ENCODE peak calls at places on chromosomes 16 and 17, in six cellular contexts. Q is astrocyte; K is IMR-90; R is A549; W is effector memory CD4-positive, alpha-beta T cell; F is CD8-positive, alpha-beta T cell. M is an unnamed sample. For H3K4me1, the result is how much of the 10 kb centered on the place peaks cover.

GRCh38 chr16:58127033-58127556 is 2.1 kb downstream of the CFAP20 start:
- DNase-seq in Q (peak), K (peak), R (peak), W (no peak), F (peak), M (peak)

GRCh38 chr17:28744104-28744801 is 442 bp downstream of the TRAF4 start:
- DNase-seq in Q (no peak), K (peak), R (peak), W (peak), F (peak), M (peak)

GRCh38 chr17:45954914-45955313 is 44.1 kb upstream of the STH start:
- DNase-seq in Q (no peak), K (no peak), R (no peak), W (no peak), F (no peak), M (peak)

GRCh38 chr17:17819561-17819995 is 17.2 kb downstream of the SREBF1 start:
- DNase-seq in Q (peak), K (peak), R (peak), W (peak), F (peak), M (peak)

GRCh38 chr16:53504161-53504663 is 1.2 kb upstream of the AKTIP start:
- DNase-seq in Q (peak), K (peak), R (peak), W (no peak), F (peak), M (peak)

GRCh38 chr17:3990391-3991127 is 26.3 kb upstream of the ATP2A3 start:
- DNase-seq in Q (peak), K (peak), R (no peak), W (no peak), F (no peak), M (peak)

GRCh38 chr17:61444075-61444474 is 8.1 kb upstream of the TBX4 start:
- DNase-seq in Q (no peak), K (no peak), R (no peak), W (no peak), F (no peak), M (no peak)

GRCh38 chr16:69851491-69852240 is 89.5 kb downstream of the WWP2 start:
- DNase-seq in Q (peak), K (peak), R (no peak), W (no peak), F (no peak), M (peak)

GRCh38 chr17:28396635-28397239 is 9.3 kb downstream of the SLC46A1 start:
- DNase-seq in Q (no peak), K (no peak), R (no peak), W (no peak), F (no peak), M (no peak)

GRCh38 chr17:72336804-72337070 is 215.9 kb downstream of the SOX9 start:
- DNase-seq in Q (no peak), K (no peak), R (no peak), W (no peak), F (no peak), M (no peak)

GRCh38 chr17:79992657-79993389 is 42.8 kb downstream of the TBC1D16 start:
- DNase-seq in Q (no peak), K (no peak), R (no peak), W (no peak), F (no peak), M (peak)

GRCh38 chr17:58666858-58667267 is 25.0 kb downstream of the TEX14 start:
- DNase-seq in Q (no peak), K (peak), R (peak), W (no peak), F (peak), M (no peak)

GRCh38 chr17:51572115-51572514 is 311.8 kb downstream of the UTP18 start:
- DNase-seq in Q (no peak), K (no peak), R (no peak), W (no peak), F (no peak), M (peak)

GRCh38 chr17:42337442-42337841 is 49.1 kb downstream of the STAT5A start:
- DNase-seq in Q (peak), K (peak), R (no peak), W (peak), F (peak), M (peak)

GRCh38 chr16:85444879-85445778 is 168.0 kb upstream of the GSE1 start:
- DNase-seq in Q (no peak), K (no peak), R (no peak), W (no peak), F (peak), M (no peak)

GRCh38 chr17:1714488-1714979 is 4.4 kb upstream of the TLCD2 start:
- DNase-seq in Q (peak), K (peak), R (peak), W (no peak), F (no peak), M (peak)

GRCh38 chr17:2087597-2088211 is 32.8 kb downstream of the HIC1 start:
- DNase-seq in Q (peak), K (peak), R (no peak), W (peak), F (peak), M (peak)

GRCh38 chr17:61467416-61468262 is 15.4 kb downstream of the TBX4 start:
- DNase-seq in Q (peak), K (peak), R (peak), W (no peak), F (no peak), M (peak)

GRCh38 chr17:80389011-80389995 is 25.7 kb upstream of the ENDOV start:
- DNase-seq in Q (no peak), K (peak), R (no peak), W (no peak), F (no peak), M (no peak)

GRCh38 chr16:68229431-68230175 is 6.3 kb downstream of the ESRP2 start:
- DNase-seq in Q (peak), K (peak), R (peak), W (no peak), F (no peak), M (peak)

GRCh38 chr17:29710891-29711418 is 88.2 kb upstream of the CORO6 start:
- DNase-seq in Q (peak), K (peak), R (peak), W (no peak), F (no peak), M (peak)

GRCh38 chr16:84391151-84391873 is 23.0 kb downstream of the ATP2C2 start:
- DNase-seq in Q (peak), K (peak), R (no peak), W (no peak), F (no peak), M (peak)

GRCh38 chr17:17503566-17504130 is 7.5 kb upstream of the RASD1 start:
- DNase-seq in Q (no peak), K (no peak), R (no peak), W (no peak), F (peak), M (no peak)

GRCh38 chr17:72134560-72135399 is 14.0 kb downstream of the SOX9 start:
- DNase-seq in Q (peak), K (peak), R (no peak), W (no peak), F (no peak), M (peak)

GRCh38 chr16:48361012-48361411 is 24.2 kb downstream of the SIAH1 start:
- DNase-seq in Q (no peak), K (no peak), R (no peak), W (no peak), F (no peak), M (no peak)

GRCh38 chr17:64176556-64176955 is 46.6 kb upstream of the ERN1 start:
- DNase-seq in Q (no peak), K (no peak), R (no peak), W (no peak), F (no peak), M (no peak)

GRCh38 chr16:83842291-83842690 is 34.5 kb downstream of the HSBP1 start:
- DNase-seq in Q (no peak), K (no peak), R (no peak), W (no peak), F (no peak), M (no peak)

GRCh38 chr17:7294614-7295153 is at the start of gene YBX2:
- DNase-seq in Q (no peak), K (peak), R (peak), W (peak), F (peak), M (peak)

GRCh38 chr17:47941998-47942490 is 673 bp downstream of the PNPO start:
- DNase-seq in Q (no peak), K (no peak), R (no peak), W (no peak), F (no peak), M (peak)

DNA sequence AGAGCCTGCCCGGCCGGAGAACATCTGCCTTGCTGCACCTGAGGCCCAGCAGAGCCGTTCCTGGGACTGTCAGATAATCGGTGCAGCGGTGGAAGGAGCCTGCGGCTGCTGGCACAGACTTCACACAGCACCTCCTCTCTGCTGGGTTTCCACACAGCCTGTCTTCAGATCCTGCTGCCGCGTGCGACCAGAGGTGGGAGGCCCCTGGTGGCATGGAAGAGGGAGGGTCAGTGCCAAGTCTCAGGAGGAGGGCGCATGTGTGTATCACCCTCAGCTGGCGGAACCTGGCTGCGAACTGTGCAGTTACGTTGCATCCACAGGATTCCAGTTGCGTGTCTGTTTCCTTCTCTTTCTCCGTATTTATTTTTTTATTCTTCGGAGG is 3.3 kb downstream of the CDK5R1 start:
- DNase-seq in Q (no peak), K (no peak), R (no peak), W (no peak), F (no peak), M (no peak)
- H3K4me1 ChIP-seq in Q (under half), K (under half), R (under half), W (under half), F (half or more), M (under half)

GRCh38 chr17:77476920-77477805 is 336.4 kb downstream of the SEC14L1 start:
- DNase-seq in Q (peak), K (peak), R (no peak), W (no peak), F (peak), M (peak)
- H3K4me1 ChIP-seq in Q (half or more), K (half or more), R (under half), W (half or more), F (half or more), M (half or more)

GRCh38 chr16:56614549-56614991 is 6.2 kb downstream of the MT2A start:
- DNase-seq in Q (peak), K (peak), R (peak), W (no peak), F (no peak), M (peak)
- H3K4me1 ChIP-seq in Q (half or more), K (under half), R (under half), W (under half), F (under half), M (half or more)

GRCh38 chr17:57108656-57109392 is 23.8 kb downstream of the AKAP1 start:
- DNase-seq in Q (no peak), K (no peak), R (no peak), W (no peak), F (no peak), M (no peak)

GRCh38 chr17:57106107-57106835 is 21.2 kb downstream of the AKAP1 start:
- DNase-seq in Q (no peak), K (no peak), R (peak), W (no peak), F (no peak), M (no peak)

GRCh38 chr17:57107498-57108101 is 22.6 kb downstream of the AKAP1 start:
- DNase-seq in Q (peak), K (peak), R (peak), W (no peak), F (no peak), M (peak)

GRCh38 chr17:57104461-57105175 is 19.6 kb downstream of the AKAP1 start:
- DNase-seq in Q (peak), K (peak), R (no peak), W (no peak), F (no peak), M (peak)

DNA sequence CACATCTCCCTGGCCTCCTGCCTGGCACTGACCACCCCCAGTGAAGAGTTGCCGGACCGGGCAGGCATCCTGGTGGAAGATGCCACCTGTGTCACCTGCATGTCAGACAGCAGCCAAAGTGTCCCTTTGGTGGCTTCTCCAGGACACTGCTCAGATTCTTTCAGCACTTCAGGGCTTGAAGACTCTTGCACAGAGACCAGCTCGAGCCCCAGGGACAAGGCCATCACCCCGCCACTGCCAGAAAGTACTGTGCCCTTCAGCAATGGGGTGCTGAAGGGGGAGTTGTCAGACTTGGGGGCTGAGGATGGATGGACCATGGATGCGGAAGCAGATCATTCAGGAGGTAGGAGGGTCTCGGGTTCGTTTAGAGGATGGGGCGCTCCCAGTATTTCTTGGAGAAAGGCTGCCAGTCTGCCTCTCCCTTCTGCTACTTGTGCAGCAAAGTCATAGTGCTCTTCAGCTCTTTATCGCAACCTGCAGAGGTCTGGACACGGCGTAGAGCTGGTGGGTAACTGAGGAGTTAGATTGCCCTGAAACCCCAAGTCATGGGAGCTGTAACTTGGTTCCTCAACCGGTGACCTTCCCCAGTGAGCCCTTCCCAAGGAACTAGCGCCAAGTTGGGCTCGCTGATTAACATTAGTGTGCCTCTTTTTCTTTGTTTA is 21.9 kb downstream of the AKAP1 start:
- DNase-seq in Q (no peak), K (no peak), R (no peak), W (no peak), F (no peak), M (no peak)
- H3K4me1 ChIP-seq in Q (under half), K (under half), R (under half), W (under half), F (under half), M (under half)

GRCh38 chr16:87498324-87499188 is 5.7 kb upstream of the ZCCHC14 start:
- DNase-seq in Q (no peak), K (no peak), R (no peak), W (no peak), F (no peak), M (no peak)

GRCh38 chr16:87492241-87492635 is 586 bp downstream of the ZCCHC14 start:
- DNase-seq in Q (no peak), K (no peak), R (no peak), W (no peak), F (no peak), M (peak)

GRCh38 chr16:87492721-87493554 is at the start of gene ZCCHC14:
- DNase-seq in Q (peak), K (peak), R (peak), W (peak), F (peak), M (peak)

GRCh38 chr16:87496101-87496801 is 3.4 kb upstream of the ZCCHC14 start:
- DNase-seq in Q (no peak), K (no peak), R (no peak), W (peak), F (peak), M (no peak)

DNA sequence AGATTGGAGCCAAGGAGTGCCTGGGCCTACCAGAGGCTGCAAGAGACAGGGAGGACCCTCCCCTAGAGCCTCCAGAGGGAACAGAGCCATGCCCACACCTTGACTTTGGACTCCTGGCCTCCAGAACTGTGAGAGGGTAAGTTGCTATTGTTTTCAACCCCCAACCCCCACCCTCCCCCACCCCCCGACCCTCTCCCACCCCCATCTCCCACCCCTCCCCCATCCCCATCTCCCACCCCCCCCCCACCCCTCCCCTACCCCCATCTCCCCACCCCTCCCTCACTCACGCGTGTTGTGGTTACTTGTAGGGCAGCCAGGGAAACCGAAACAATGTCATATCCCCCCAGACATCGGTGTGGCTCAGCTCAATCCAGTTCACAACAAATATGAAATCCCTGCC is 2.8 kb upstream of the ZCCHC14 start:
- DNase-seq in Q (no peak), K (no peak), R (no peak), W (no peak), F (no peak), M (no peak)
- H3K4me1 ChIP-seq in Q (under half), K (under half), R (under half), W (under half), F (under half), M (under half)